ENCODE peak calls at places on chromosomes 4 and X, in nine cellular contexts. One of them, this sample, is unnamed.

GRCh38 chr4:84814100-84814750 is 152.3 kb downstream of the WDFY3 start:
- DNase-seq in HCT116: peak; percentile 60
- DNase-seq in SK-N-SH: no peak
- DNase-seq in neural progenitor cell: no peak
- DNase-seq in hepatocyte: peak; percentile 74
- DNase-seq in MM.1S: no peak
- DNase-seq in PC-3: peak; percentile 81
- DNase-seq in GM23248: peak; percentile 94
- DNase-seq in GM23338: no peak
- DNase-seq in this sample: no peak

GRCh38 chrX:94435799-94436198 is 761.8 kb downstream of the FAM133A start:
- DNase-seq in HCT116: no peak
- DNase-seq in SK-N-SH: no peak
- DNase-seq in neural progenitor cell: no peak
- DNase-seq in hepatocyte: no peak
- DNase-seq in MM.1S: no peak
- DNase-seq in PC-3: peak; percentile 45
- DNase-seq in GM23248: no peak
- DNase-seq in GM23338: no peak
- DNase-seq in this sample: no peak

GRCh38 chrX:119693032-119693995 is at the start of gene SEPTIN6:
- DNase-seq in HCT116: peak; percentile 51
- DNase-seq in SK-N-SH: peak; percentile 88
- DNase-seq in neural progenitor cell: peak; percentile 78
- DNase-seq in hepatocyte: peak; percentile 69
- DNase-seq in MM.1S: peak; percentile 91
- DNase-seq in PC-3: peak; percentile 65
- DNase-seq in GM23248: peak; percentile 72
- DNase-seq in GM23338: peak; percentile 79
- DNase-seq in this sample: peak; percentile 90

GRCh38 chr4:181796502-181796901 is 446.7 kb upstream of the TENM3 start:
- DNase-seq in HCT116: no peak
- DNase-seq in SK-N-SH: no peak
- DNase-seq in neural progenitor cell: no peak
- DNase-seq in hepatocyte: peak; percentile 24
- DNase-seq in MM.1S: no peak
- DNase-seq in PC-3: no peak
- DNase-seq in GM23248: peak; percentile 7
- DNase-seq in GM23338: no peak
- DNase-seq in this sample: no peak

GRCh38 chr4:4502694-4503311 is 39.0 kb downstream of the STX18 start:
- DNase-seq in HCT116: no peak
- DNase-seq in SK-N-SH: no peak
- DNase-seq in neural progenitor cell: peak; percentile 18
- DNase-seq in hepatocyte: no peak
- DNase-seq in MM.1S: no peak
- DNase-seq in PC-3: no peak
- DNase-seq in GM23248: peak; percentile 79
- DNase-seq in GM23338: no peak
- DNase-seq in this sample: no peak

GRCh38 chrX:38275615-38276014 is 51.7 kb downstream of the RPGR start:
- DNase-seq in HCT116: peak; percentile 27
- DNase-seq in SK-N-SH: no peak
- DNase-seq in neural progenitor cell: no peak
- DNase-seq in hepatocyte: peak; percentile 7
- DNase-seq in MM.1S: no peak
- DNase-seq in PC-3: peak; percentile 90
- DNase-seq in GM23248: peak; percentile 90
- DNase-seq in GM23338: no peak
- DNase-seq in this sample: no peak

GRCh38 chrX:139058831-139059495 is 347.4 kb upstream of the FGF13 start:
- DNase-seq in HCT116: no peak
- DNase-seq in SK-N-SH: no peak
- DNase-seq in neural progenitor cell: no peak
- DNase-seq in hepatocyte: peak; percentile 16
- DNase-seq in MM.1S: no peak
- DNase-seq in PC-3: peak; percentile 93
- DNase-seq in GM23248: peak; percentile 51
- DNase-seq in GM23338: no peak
- DNase-seq in this sample: no peak

GRCh38 chr4:40180356-40180755 is 16.5 kb upstream of the RHOH start:
- DNase-seq in HCT116: peak; percentile 1
- DNase-seq in SK-N-SH: peak; percentile 31
- DNase-seq in neural progenitor cell: no peak
- DNase-seq in hepatocyte: no peak
- DNase-seq in MM.1S: no peak
- DNase-seq in PC-3: peak; percentile 62
- DNase-seq in GM23248: peak; percentile 92
- DNase-seq in GM23338: no peak
- DNase-seq in this sample: no peak

GRCh38 chrX:71174795-71175194 is 30.2 kb downstream of the NLGN3 start:
- DNase-seq in HCT116: no peak
- DNase-seq in SK-N-SH: no peak
- DNase-seq in neural progenitor cell: no peak
- DNase-seq in hepatocyte: no peak
- DNase-seq in MM.1S: no peak
- DNase-seq in PC-3: no peak
- DNase-seq in GM23248: no peak
- DNase-seq in GM23338: no peak
- DNase-seq in this sample: no peak

GRCh38 chrX:133473451-133473850 is 58.2 kb upstream of the GPC4 start:
- DNase-seq in HCT116: no peak
- DNase-seq in SK-N-SH: no peak
- DNase-seq in neural progenitor cell: no peak
- DNase-seq in hepatocyte: no peak
- DNase-seq in MM.1S: no peak
- DNase-seq in PC-3: peak; percentile 45
- DNase-seq in GM23248: peak; percentile 33
- DNase-seq in GM23338: no peak
- DNase-seq in this sample: no peak

DNA sequence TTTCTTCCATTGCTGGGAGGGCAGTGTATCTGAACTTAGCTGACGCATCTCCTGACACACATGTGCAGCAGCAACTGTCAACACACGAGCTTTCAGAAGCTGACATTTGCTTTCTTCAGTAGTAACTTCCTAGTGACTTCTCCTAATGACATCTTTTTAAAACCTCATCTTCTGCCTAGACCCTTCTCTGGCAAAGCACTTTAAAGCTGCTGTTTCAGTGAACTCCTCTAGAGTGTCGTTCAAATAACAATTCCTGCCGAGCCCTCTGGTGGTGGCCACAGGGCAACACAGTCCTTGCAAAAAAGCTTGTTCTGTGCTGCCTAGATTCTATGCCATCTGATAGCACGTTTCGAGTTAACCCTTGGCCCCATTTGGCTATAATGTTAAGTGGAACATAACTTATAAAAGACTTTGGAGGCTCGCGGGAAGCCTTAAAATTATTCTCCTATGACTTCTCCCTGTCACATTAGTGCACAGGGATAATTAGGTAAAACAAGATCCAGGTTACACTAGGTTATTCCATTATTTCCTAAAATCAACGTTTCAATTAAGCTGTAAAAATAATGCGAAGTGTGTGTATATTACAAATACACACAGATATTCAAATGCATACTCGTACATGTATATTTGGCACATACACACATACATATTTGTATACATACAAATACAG is 2340.8 kb downstream of the PCDH7 start:
- DNase-seq in HCT116: peak; percentile 68
- DNase-seq in SK-N-SH: peak; percentile 2
- DNase-seq in neural progenitor cell: peak; percentile 84
- DNase-seq in hepatocyte: peak; percentile 77
- DNase-seq in MM.1S: peak; percentile 22
- DNase-seq in PC-3: peak; percentile 69
- DNase-seq in GM23248: peak; percentile 74
- DNase-seq in GM23338: peak; percentile 91
- DNase-seq in this sample: peak; percentile 41
- TF ChIP-seq EZH2phosphoT487 in HCT116: no peak
- TF ChIP-seq EZH2phosphoT487 in SK-N-SH: no peak
- TF ChIP-seq EZH2phosphoT487 in neural progenitor cell: no peak
- TF ChIP-seq EZH2phosphoT487 in hepatocyte: no peak
- TF ChIP-seq EZH2phosphoT487 in MM.1S: no peak
- TF ChIP-seq EZH2phosphoT487 in PC-3: no peak
- TF ChIP-seq EZH2phosphoT487 in GM23248: no peak
- TF ChIP-seq EZH2phosphoT487 in GM23338: no peak
- TF ChIP-seq EZH2phosphoT487 in this sample: no peak

DNA sequence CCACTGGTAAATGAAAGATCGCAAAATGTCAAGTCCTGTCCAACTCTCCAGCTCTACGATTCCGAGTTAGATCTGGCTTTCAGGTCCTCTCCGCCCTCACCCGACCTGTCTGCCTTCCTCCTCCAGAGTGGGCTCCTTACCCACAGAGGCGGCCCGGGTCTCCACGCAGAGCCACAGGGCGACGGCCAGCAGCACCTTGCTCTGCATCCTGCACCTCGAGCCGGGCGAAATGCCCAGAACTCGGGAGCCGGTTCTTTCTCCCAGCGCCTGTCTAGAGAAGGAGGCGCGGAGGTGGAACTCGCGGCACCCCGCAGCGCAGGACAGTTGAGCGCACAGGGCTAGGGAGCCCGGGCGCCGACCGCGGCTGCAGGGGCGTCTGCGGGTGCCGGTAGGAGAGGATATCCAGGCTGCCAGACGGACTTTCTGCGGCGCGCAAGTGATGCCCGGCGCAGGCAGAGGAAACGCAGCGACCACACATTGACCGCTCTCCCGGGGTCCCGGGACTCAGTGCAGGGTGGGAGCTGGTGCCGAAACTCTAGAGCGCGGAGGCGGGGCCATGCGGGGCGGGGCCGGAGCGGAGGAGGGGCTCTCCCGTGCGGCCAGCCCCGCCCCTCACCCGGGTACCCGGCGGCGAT is at the start of gene KDR:
- DNase-seq in HCT116: no peak
- DNase-seq in SK-N-SH: peak; percentile 82
- DNase-seq in neural progenitor cell: peak; percentile 90
- DNase-seq in hepatocyte: peak; percentile 45
- DNase-seq in MM.1S: no peak
- DNase-seq in PC-3: peak; percentile 29
- DNase-seq in GM23248: peak; percentile 51
- DNase-seq in GM23338: peak; percentile 90
- DNase-seq in this sample: no peak
- H2AFZ ChIP-seq in HCT116: no peak within 1 kb of the TSS
- H2AFZ ChIP-seq in SK-N-SH: peak within 1 kb of the TSS; percentile 79
- H2AFZ ChIP-seq in neural progenitor cell: peak within 1 kb of the TSS; percentile 84
- H2AFZ ChIP-seq in hepatocyte: peak within 1 kb of the TSS; percentile 73
- H2AFZ ChIP-seq in MM.1S: peak within 1 kb of the TSS; percentile 93
- H2AFZ ChIP-seq in PC-3: peak within 1 kb of the TSS; percentile 90
- H2AFZ ChIP-seq in GM23248: peak within 1 kb of the TSS; percentile 77
- H2AFZ ChIP-seq in GM23338: peak within 1 kb of the TSS; percentile 64
- H2AFZ ChIP-seq in this sample: no peak within 1 kb of the TSS

GRCh38 chr4:99679204-99679603 is 21.6 kb upstream of the C4orf54 start:
- DNase-seq in HCT116: no peak
- DNase-seq in SK-N-SH: no peak
- DNase-seq in neural progenitor cell: no peak
- DNase-seq in hepatocyte: peak; percentile 12
- DNase-seq in MM.1S: no peak
- DNase-seq in PC-3: no peak
- DNase-seq in GM23248: peak; percentile 1
- DNase-seq in GM23338: peak; percentile 15
- DNase-seq in this sample: no peak
- TF ChIP-seq EZH2phosphoT487 in HCT116: no peak
- TF ChIP-seq EZH2phosphoT487 in SK-N-SH: no peak
- TF ChIP-seq EZH2phosphoT487 in neural progenitor cell: no peak
- TF ChIP-seq EZH2phosphoT487 in hepatocyte: no peak
- TF ChIP-seq EZH2phosphoT487 in MM.1S: no peak
- TF ChIP-seq EZH2phosphoT487 in PC-3: no peak
- TF ChIP-seq EZH2phosphoT487 in GM23248: no peak
- TF ChIP-seq EZH2phosphoT487 in GM23338: no peak
- TF ChIP-seq EZH2phosphoT487 in this sample: no peak

GRCh38 chr4:7911044-7911578 is 28.6 kb downstream of the AFAP1 start:
- DNase-seq in HCT116: no peak
- DNase-seq in SK-N-SH: peak; percentile 67
- DNase-seq in neural progenitor cell: peak; percentile 78
- DNase-seq in hepatocyte: peak; percentile 59
- DNase-seq in MM.1S: no peak
- DNase-seq in PC-3: no peak
- DNase-seq in GM23248: peak; percentile 98
- DNase-seq in GM23338: peak; percentile 77
- DNase-seq in this sample: no peak
- H2AFZ ChIP-seq in HCT116: no peak overlapping the region
- H2AFZ ChIP-seq in SK-N-SH: no peak overlapping the region
- H2AFZ ChIP-seq in neural progenitor cell: peak overlapping the region; percentile 3
- H2AFZ ChIP-seq in hepatocyte: no peak overlapping the region
- H2AFZ ChIP-seq in MM.1S: no peak overlapping the region
- H2AFZ ChIP-seq in PC-3: no peak overlapping the region
- H2AFZ ChIP-seq in GM23248: no peak overlapping the region
- H2AFZ ChIP-seq in GM23338: no peak overlapping the region
- H2AFZ ChIP-seq in this sample: no peak overlapping the region

This sample was measured in OCI-LY7.